ENCODE peak calls at places on chromosomes 16 and 17, in ten cellular contexts. C, D, E, K, M, R, Q, Y, P and G are unnamed samples.

GRCh38 chr17:57697891-57698708 is 47.0 kb downstream of the CCDC182 start:
- DNase-seq in C (no peak), D (no peak), E (no peak), K (no peak), M (peak; percentile 4), R (no peak), Q (no peak), Y (no peak), P (no peak), G (peak; percentile 1)

GRCh38 chr17:48378238-48378637 is 51.8 kb downstream of the SKAP1 start:
- DNase-seq in C (no peak), D (no peak), E (no peak), K (no peak), M (no peak), R (no peak), Q (no peak), Y (no peak), P (no peak), G (no peak)

GRCh38 chr17:62933986-62934385 is 32.0 kb upstream of the TANC2 start:
- DNase-seq in C (peak; percentile 58), D (no peak), E (no peak), K (no peak), M (no peak), R (peak; percentile 47), Q (no peak), Y (no peak), P (no peak), G (no peak)

GRCh38 chr17:50238594-50239287 is 35.5 kb upstream of the TMEM92 start:
- DNase-seq in C (no peak), D (no peak), E (no peak), K (no peak), M (no peak), R (no peak), Q (no peak), Y (no peak), P (no peak), G (peak; percentile 93)

GRCh38 chr17:42221886-42222745 is 27.8 kb upstream of the GHDC start:
- DNase-seq in C (peak; percentile 45), D (peak; percentile 47), E (peak; percentile 36), K (peak; percentile 52), M (peak; percentile 59), R (peak; percentile 31), Q (peak; percentile 48), Y (peak; percentile 59), P (peak; percentile 17), G (peak; percentile 30)

GRCh38 chr16:88713568-88714419 is 7.5 kb downstream of the CTU2 start:
- DNase-seq in C (no peak), D (no peak), E (no peak), K (no peak), M (no peak), R (no peak), Q (no peak), Y (no peak), P (no peak), G (peak; percentile 28)

GRCh38 chr16:9612267-9612666 is 520.8 kb downstream of the HAPSTR1 start:
- DNase-seq in C (no peak), D (no peak), E (no peak), K (no peak), M (no peak), R (no peak), Q (no peak), Y (no peak), P (no peak), G (no peak)

GRCh38 chr16:56354746-56355145 is 70.6 kb downstream of the AMFR start:
- DNase-seq in C (no peak), D (no peak), E (no peak), K (no peak), M (no peak), R (peak; percentile 27), Q (peak; percentile 4), Y (no peak), P (no peak), G (no peak)

GRCh38 chr17:37659887-37660286 is 16.6 kb upstream of the DDX52 start:
- DNase-seq in C (no peak), D (no peak), E (no peak), K (no peak), M (no peak), R (no peak), Q (no peak), Y (no peak), P (no peak), G (no peak)

GRCh38 chr16:18983565-18984424 is at the start of gene TMC7:
- DNase-seq in C (peak; percentile 77), D (no peak), E (peak; percentile 81), K (no peak), M (peak; percentile 13), R (peak; percentile 93), Q (no peak), Y (no peak), P (no peak), G (peak; percentile 70)

GRCh38 chr17:28643979-28644781 is 778 bp downstream of the BLTP2 start:
- DNase-seq in C (peak; percentile 54), D (peak; percentile 10), E (no peak), K (no peak), M (peak; percentile 12), R (peak; percentile 14), Q (peak; percentile 55), Y (no peak), P (no peak), G (peak; percentile 53)

GRCh38 chr16:50721549-50722409 is 20.1 kb upstream of the CYLD start:
- DNase-seq in C (no peak), D (no peak), E (no peak), K (no peak), M (no peak), R (no peak), Q (no peak), Y (no peak), P (no peak), G (peak; percentile 48)

GRCh38 chr16:87538160-87538559 is 45.3 kb upstream of the ZCCHC14 start:
- DNase-seq in C (peak; percentile 54), D (no peak), E (no peak), K (no peak), M (no peak), R (no peak), Q (no peak), Y (no peak), P (no peak), G (no peak)

GRCh38 chr17:64056269-64057005 is 36.0 kb upstream of the ICAM2 start:
- DNase-seq in C (no peak), D (no peak), E (no peak), K (no peak), M (no peak), R (no peak), Q (peak; percentile 62), Y (no peak), P (no peak), G (no peak)

GRCh38 chr17:27340990-27341595 is 47.2 kb downstream of the WSB1 start:
- DNase-seq in C (no peak), D (no peak), E (no peak), K (no peak), M (no peak), R (no peak), Q (no peak), Y (no peak), P (no peak), G (no peak)

GRCh38 chr17:39400547-39401411 is 647 bp downstream of the FBXL20 start:
- DNase-seq in C (peak; percentile 7), D (no peak), E (peak; percentile 24), K (peak; percentile 8), M (no peak), R (no peak), Q (no peak), Y (no peak), P (no peak), G (peak; percentile 15)

GRCh38 chr17:21459536-21459935 is 83.4 kb downstream of the KCNJ12 start:
- DNase-seq in C (no peak), D (no peak), E (no peak), K (no peak), M (no peak), R (no peak), Q (no peak), Y (no peak), P (no peak), G (no peak)

GRCh38 chr17:9024497-9024896 is 3.2 kb downstream of the NTN1 start:
- DNase-seq in C (no peak), D (no peak), E (no peak), K (no peak), M (no peak), R (no peak), Q (no peak), Y (no peak), P (no peak), G (no peak)

GRCh38 chr17:36092228-36092627 is 2.3 kb upstream of the CCL3 start:
- DNase-seq in C (no peak), D (no peak), E (no peak), K (no peak), M (no peak), R (no peak), Q (no peak), Y (no peak), P (no peak), G (no peak)

GRCh38 chr17:15334266-15334665 is 7.1 kb downstream of the TEKT3 start:
- DNase-seq in C (no peak), D (no peak), E (no peak), K (no peak), M (no peak), R (no peak), Q (no peak), Y (no peak), P (no peak), G (peak; percentile 58)

GRCh38 chr17:7555320-7555948 is 3.1 kb upstream of the TNFSF13 start:
- DNase-seq in C (no peak), D (no peak), E (no peak), K (no peak), M (no peak), R (no peak), Q (no peak), Y (no peak), P (no peak), G (no peak)

GRCh38 chr17:73697872-73698271 is 53.6 kb upstream of the SDK2 start:
- DNase-seq in C (no peak), D (no peak), E (no peak), K (no peak), M (no peak), R (no peak), Q (no peak), Y (no peak), P (no peak), G (no peak)

GRCh38 chr17:59371426-59372099 is 40.1 kb downstream of the YPEL2 start:
- DNase-seq in C (peak; percentile 65), D (no peak), E (peak; percentile 53), K (no peak), M (no peak), R (no peak), Q (no peak), Y (no peak), P (no peak), G (no peak)

GRCh38 chr17:74525781-74526288 is 5.4 kb downstream of the CD300LB start:
- DNase-seq in C (no peak), D (no peak), E (no peak), K (no peak), M (no peak), R (no peak), Q (no peak), Y (no peak), P (no peak), G (no peak)

GRCh38 chr17:1467898-1468492 is 12.0 kb upstream of the CRK start:
- DNase-seq in C (no peak), D (no peak), E (no peak), K (no peak), M (no peak), R (no peak), Q (peak; percentile 27), Y (no peak), P (no peak), G (no peak)

GRCh38 chr17:66351701-66352100 is 49.3 kb downstream of the PRKCA start:
- DNase-seq in C (no peak), D (no peak), E (no peak), K (no peak), M (no peak), R (no peak), Q (no peak), Y (no peak), P (no peak), G (no peak)

GRCh38 chr17:63399856-63400255 is 46.2 kb downstream of the CYB561 start:
- DNase-seq in C (peak; percentile 83), D (no peak), E (peak; percentile 79), K (no peak), M (no peak), R (no peak), Q (no peak), Y (no peak), P (no peak), G (no peak)

GRCh38 chr16:86679490-86679889 is 101.1 kb downstream of the FOXL1 start:
- DNase-seq in C (no peak), D (no peak), E (no peak), K (no peak), M (no peak), R (no peak), Q (no peak), Y (no peak), P (no peak), G (no peak)